ENCODE peak calls at places on chromosomes 11 and 22, in four cellular contexts. T is NCI-H345, Z is brain microvascular endothelial cell, X is tibial artery. M is an unnamed sample.
A peak's percentile ranks its signal among the peaks of the same experiment; 100 is the strongest.

GRCh38 chr11:28606930-28607329 is 498.7 kb downstream of the METTL15 start:
- DNase-seq in T (no peak), Z (peak; percentile 4), X (no peak), M (peak; percentile 88)

GRCh38 chr22:50082197-50082715 is 3.0 kb downstream of the MLC1 start:
- DNase-seq in T (no peak), Z (no peak), X (no peak), M (no peak)

GRCh38 chr11:123187670-123188507 is 7.2 kb downstream of the CLMP start:
- DNase-seq in T (peak; percentile 33), Z (peak; percentile 11), X (no peak), M (no peak)

GRCh38 chr11:106398396-106399074 is 321.1 kb downstream of the AASDHPPT start:
- DNase-seq in T (no peak), Z (peak; percentile 48), X (no peak), M (peak; percentile 16)

GRCh38 chr11:123575441-123575840 is 79.0 kb downstream of the SCN3B start:
- DNase-seq in T (no peak), Z (no peak), X (no peak), M (no peak)

GRCh38 chr11:111797145-111797581 is 31.0 kb upstream of the PPP2R1B start:
- DNase-seq in T (no peak), Z (no peak), X (no peak), M (peak; percentile 12)

GRCh38 chr22:49086606-49087157 is 741.0 kb downstream of the BRD1 start:
- DNase-seq in T (no peak), Z (no peak), X (peak; percentile 41), M (no peak)

GRCh38 chr11:103700605-103701004 is 335.8 kb upstream of the DDI1 start:
- DNase-seq in T (no peak), Z (peak; percentile 63), X (no peak), M (no peak)

GRCh38 chr22:18048041-18048440 is 23.7 kb upstream of the MICAL3 start:
- DNase-seq in T (no peak), Z (no peak), X (no peak), M (no peak)

GRCh38 chr22:45201678-45202332 is 38.1 kb downstream of the NUP50 start:
- DNase-seq in T (no peak), Z (peak; percentile 98), X (no peak), M (peak; percentile 98)

GRCh38 chr11:117394221-117394925 is 66.7 kb downstream of the CEP164 start:
- DNase-seq in T (no peak), Z (no peak), X (peak; percentile 48), M (no peak)

GRCh38 chr11:15775051-15775541 is 581.2 kb downstream of the SOX6 start:
- DNase-seq in T (no peak), Z (no peak), X (no peak), M (peak; percentile 29)

GRCh38 chr11:88501535-88501934 is 164.0 kb upstream of the CTSC start:
- DNase-seq in T (no peak), Z (no peak), X (no peak), M (no peak)

GRCh38 chr11:68938816-68939582 is 35.3 kb downstream of the IGHMBP2 start:
- DNase-seq in T (no peak), Z (no peak), X (no peak), M (no peak)

GRCh38 chr11:64306876-64307622 is 1.7 kb downstream of the ESRRA start:
- DNase-seq in T (no peak), Z (no peak), X (peak; percentile 81), M (no peak)

GRCh38 chr11:10041803-10042202 is 252.2 kb downstream of the SBF2 start:
- DNase-seq in T (no peak), Z (no peak), X (no peak), M (no peak)

GRCh38 chr11:48020092-48020755 is 39.9 kb downstream of the PTPRJ start:
- DNase-seq in T (no peak), Z (no peak), X (no peak), M (no peak)

GRCh38 chr22:44355688-44356070 is 42.9 kb upstream of the SHISAL1 start:
- DNase-seq in T (no peak), Z (no peak), X (no peak), M (no peak)

GRCh38 chr11:44872556-44872955 is 78.1 kb downstream of the TP53I11 start:
- DNase-seq in T (no peak), Z (no peak), X (no peak), M (no peak)

M was measured in H4.